ENCODE peak calls at places on chromosomes 5 and 9, in ten cellular contexts. D is lung; L is stimulated activated CD8-positive, alpha-beta memory T cell treated with anti-CD3 and anti-CD28 coated beads, Interleukin-15, amount 100 ng/mL, for 24 hours; J is sigmoid colon; W is stimulated activated CD4-positive, alpha-beta T cell treated with anti-CD3 and anti-CD28 coated beads, Interleukin-1b, Interleukin-23, amount 100 ng/mL, for 1 hour; K is ureter; E is stomach; C is T-cell; Q is T-helper 1 cell; P is posterior vena cava. I is an unnamed sample.

GRCh38 chr5:147441191-147441695 is 68.6 kb downstream of the DPYSL3 start:
- DNase-seq in D (no peak), L (no peak), J (no peak), W (no peak), K (no peak), E (no peak), C (no peak), Q (no peak), P (no peak), I (no peak)

GRCh38 chr9:12276451-12276850 is 416.7 kb upstream of the TYRP1 start:
- DNase-seq in D (no peak), L (no peak), J (no peak), W (no peak), K (no peak), E (no peak), C (no peak), Q (no peak), P (no peak), I (no peak)

GRCh38 chr9:13719410-13719809 is 439.9 kb upstream of the MPDZ start:
- DNase-seq in D (no peak), L (no peak), J (no peak), W (no peak), K (no peak), E (no peak), C (no peak), Q (no peak), P (no peak), I (no peak)

GRCh38 chr9:2599896-2600295 is 21.7 kb upstream of the VLDLR start:
- DNase-seq in D (no peak), L (no peak), J (no peak), W (no peak), K (no peak), E (no peak), C (no peak), Q (no peak), P (no peak), I (no peak)

GRCh38 chr5:77851229-77852067 is 75.3 kb upstream of the TBCA start:
- DNase-seq in D (no peak), L (no peak), J (no peak), W (no peak), K (peak), E (no peak), C (no peak), Q (no peak), P (no peak), I (no peak)

GRCh38 chr5:135126688-135127603 is 92.9 kb upstream of the PITX1 start:
- DNase-seq in D (no peak), L (no peak), J (no peak), W (no peak), K (peak), E (peak), C (no peak), Q (no peak), P (no peak), I (no peak)

GRCh38 chr9:91159664-91160121 is 202.0 kb downstream of the AUH start:
- DNase-seq in D (peak), L (no peak), J (peak), W (no peak), K (no peak), E (peak), C (no peak), Q (no peak), P (peak), I (no peak)

GRCh38 chr9:108834959-108835696 is 20.7 kb downstream of the ACTL7B start:
- DNase-seq in D (no peak), L (no peak), J (no peak), W (no peak), K (no peak), E (no peak), C (no peak), Q (no peak), P (no peak), I (no peak)

GRCh38 chr9:19940808-19941207 is 152.0 kb upstream of the SLC24A2 start:
- DNase-seq in D (no peak), L (no peak), J (no peak), W (no peak), K (no peak), E (no peak), C (no peak), Q (no peak), P (no peak), I (no peak)

GRCh38 chr9:757246-757881 is 84.1 kb upstream of the DMRT1 start:
- DNase-seq in D (no peak), L (no peak), J (no peak), W (no peak), K (no peak), E (no peak), C (no peak), Q (no peak), P (no peak), I (no peak)

GRCh38 chr9:33860200-33860871 is 43.4 kb downstream of the UBE2R2 start:
- DNase-seq in D (no peak), L (no peak), J (no peak), W (no peak), K (no peak), E (no peak), C (no peak), Q (no peak), P (no peak), I (no peak)

I was measured in mesothelial cell of epicardium.